ENCODE peak calls at places on chromosome 4, in seven cellular contexts. One of them, this sample, is unnamed.

GRCh38 chr4:8870647-8871416 is 807 bp downstream of the HMX1 start:
- DNase-seq in mesenchymal stem cell: no peak
- DNase-seq in trophoblast cell: no peak
- DNase-seq in mesendoderm: no peak
- DNase-seq in H1: peak; percentile 52
- DNase-seq in H9: no peak
- DNase-seq in IMR-90: no peak
- DNase-seq in this sample: no peak

GRCh38 chr4:73735231-73735630 is 5.1 kb upstream of the CXCL8 start:
- DNase-seq in trophoblast cell: peak; percentile 31
- DNase-seq in IMR-90: peak; percentile 79
- DNase-seq in mesendoderm: no peak
- DNase-seq in H1: no peak
- DNase-seq in mesenchymal stem cell: peak; percentile 86
- DNase-seq in H9: no peak
- DNase-seq in this sample: no peak

GRCh38 chr4:80192937-80193336 is 4.4 kb upstream of the PRDM8 start:
- DNase-seq in trophoblast cell: no peak
- DNase-seq in H9: no peak
- DNase-seq in H1: no peak
- DNase-seq in IMR-90: peak; percentile 92
- DNase-seq in mesenchymal stem cell: peak; percentile 68
- DNase-seq in mesendoderm: no peak
- DNase-seq in this sample: no peak

GRCh38 chr4:188214861-188215260 is 75.6 kb downstream of the TRIML1 start:
- DNase-seq in H9: no peak
- DNase-seq in mesenchymal stem cell: no peak
- DNase-seq in trophoblast cell: no peak
- DNase-seq in mesendoderm: no peak
- DNase-seq in H1: no peak
- DNase-seq in IMR-90: no peak
- DNase-seq in this sample: no peak

GRCh38 chr4:103756736-103757135 is 37.0 kb upstream of the TACR3 start:
- DNase-seq in mesenchymal stem cell: no peak
- DNase-seq in IMR-90: no peak
- DNase-seq in H1: no peak
- DNase-seq in H9: no peak
- DNase-seq in trophoblast cell: no peak
- DNase-seq in mesendoderm: no peak
- DNase-seq in this sample: no peak

GRCh38 chr4:54076673-54077072 is 12.3 kb upstream of the CHIC2 start:
- DNase-seq in mesenchymal stem cell: no peak
- DNase-seq in trophoblast cell: peak; percentile 70
- DNase-seq in mesendoderm: no peak
- DNase-seq in H9: no peak
- DNase-seq in IMR-90: peak; percentile 39
- DNase-seq in H1: no peak
- DNase-seq in this sample: no peak

GRCh38 chr4:14348506-14348905 is 653.8 kb upstream of the CPEB2 start:
- DNase-seq in trophoblast cell: no peak
- DNase-seq in H1: no peak
- DNase-seq in mesendoderm: no peak
- DNase-seq in mesenchymal stem cell: no peak
- DNase-seq in IMR-90: peak; percentile 4
- DNase-seq in H9: no peak
- DNase-seq in this sample: no peak

GRCh38 chr4:1768367-1769034 is 24.6 kb upstream of the FGFR3 start:
- DNase-seq in H9: no peak
- DNase-seq in trophoblast cell: no peak
- DNase-seq in H1: no peak
- DNase-seq in IMR-90: no peak
- DNase-seq in mesendoderm: no peak
- DNase-seq in mesenchymal stem cell: no peak
- DNase-seq in this sample: no peak

GRCh38 chr4:187135878-187136277 is 412.2 kb upstream of the FAT1 start:
- DNase-seq in trophoblast cell: no peak
- DNase-seq in H9: no peak
- DNase-seq in IMR-90: no peak
- DNase-seq in mesenchymal stem cell: no peak
- DNase-seq in H1: no peak
- DNase-seq in mesendoderm: no peak
- DNase-seq in this sample: no peak

GRCh38 chr4:3484057-3484973 is 21.2 kb downstream of the DOK7 start:
- DNase-seq in mesenchymal stem cell: no peak
- DNase-seq in mesendoderm: no peak
- DNase-seq in H1: no peak
- DNase-seq in IMR-90: no peak
- DNase-seq in H9: no peak
- DNase-seq in trophoblast cell: peak; percentile 54
- DNase-seq in this sample: no peak

GRCh38 chr4:169404959-169405358 is 134.2 kb upstream of the SH3RF1 start:
- DNase-seq in mesenchymal stem cell: peak; percentile 10
- DNase-seq in H9: no peak
- DNase-seq in trophoblast cell: no peak
- DNase-seq in H1: no peak
- DNase-seq in mesendoderm: peak; percentile 55
- DNase-seq in IMR-90: peak; percentile 26
- DNase-seq in this sample: no peak

GRCh38 chr4:76091052-76091451 is 16.5 kb downstream of the ART3 start:
- DNase-seq in H1: no peak
- DNase-seq in mesenchymal stem cell: no peak
- DNase-seq in mesendoderm: no peak
- DNase-seq in IMR-90: no peak
- DNase-seq in H9: no peak
- DNase-seq in trophoblast cell: peak; percentile 18
- DNase-seq in this sample: no peak

GRCh38 chr4:128353791-128354190 is 66.2 kb upstream of the PGRMC2 start:
- DNase-seq in mesenchymal stem cell: peak; percentile 90
- DNase-seq in trophoblast cell: peak; percentile 26
- DNase-seq in IMR-90: peak; percentile 74
- DNase-seq in H9: no peak
- DNase-seq in H1: no peak
- DNase-seq in mesendoderm: no peak
- DNase-seq in this sample: no peak

GRCh38 chr4:61740950-61741638 is 541.0 kb downstream of the ADGRL3 start:
- DNase-seq in mesendoderm: peak; percentile 52
- DNase-seq in H9: no peak
- DNase-seq in IMR-90: no peak
- DNase-seq in H1: no peak
- DNase-seq in trophoblast cell: no peak
- DNase-seq in mesenchymal stem cell: peak; percentile 41
- DNase-seq in this sample: no peak

GRCh38 chr4:105198541-105198940 is 51.9 kb downstream of the TET2 start:
- DNase-seq in mesendoderm: no peak
- DNase-seq in trophoblast cell: peak; percentile 75
- DNase-seq in IMR-90: no peak
- DNase-seq in H1: no peak
- DNase-seq in mesenchymal stem cell: no peak
- DNase-seq in H9: no peak
- DNase-seq in this sample: no peak

GRCh38 chr4:139624441-139625130 is 41.0 kb upstream of the MGST2 start:
- DNase-seq in H1: no peak
- DNase-seq in mesendoderm: no peak
- DNase-seq in H9: no peak
- DNase-seq in trophoblast cell: no peak
- DNase-seq in mesenchymal stem cell: no peak
- DNase-seq in IMR-90: no peak
- DNase-seq in this sample: no peak

GRCh38 chr4:109837014-109837413 is 9.2 kb downstream of the RRH start:
- DNase-seq in H1: no peak
- DNase-seq in mesendoderm: no peak
- DNase-seq in IMR-90: no peak
- DNase-seq in H9: no peak
- DNase-seq in mesenchymal stem cell: no peak
- DNase-seq in trophoblast cell: no peak
- DNase-seq in this sample: no peak

GRCh38 chr4:109833756-109834155 is 6.0 kb downstream of the RRH start:
- DNase-seq in trophoblast cell: no peak
- DNase-seq in mesendoderm: no peak
- DNase-seq in H9: no peak
- DNase-seq in IMR-90: no peak
- DNase-seq in H1: no peak
- DNase-seq in mesenchymal stem cell: no peak
- DNase-seq in this sample: no peak
- H3K4ac ChIP-seq in trophoblast cell: no peak overlapping the region
- H3K4ac ChIP-seq in mesendoderm: no peak overlapping the region
- H3K4ac ChIP-seq in H9: no peak overlapping the region
- H3K4ac ChIP-seq in IMR-90: no peak overlapping the region
- H3K4ac ChIP-seq in H1: no peak overlapping the region
- H3K4ac ChIP-seq in mesenchymal stem cell: no peak overlapping the region
- H3K4ac ChIP-seq in this sample: no peak overlapping the region

DNA sequence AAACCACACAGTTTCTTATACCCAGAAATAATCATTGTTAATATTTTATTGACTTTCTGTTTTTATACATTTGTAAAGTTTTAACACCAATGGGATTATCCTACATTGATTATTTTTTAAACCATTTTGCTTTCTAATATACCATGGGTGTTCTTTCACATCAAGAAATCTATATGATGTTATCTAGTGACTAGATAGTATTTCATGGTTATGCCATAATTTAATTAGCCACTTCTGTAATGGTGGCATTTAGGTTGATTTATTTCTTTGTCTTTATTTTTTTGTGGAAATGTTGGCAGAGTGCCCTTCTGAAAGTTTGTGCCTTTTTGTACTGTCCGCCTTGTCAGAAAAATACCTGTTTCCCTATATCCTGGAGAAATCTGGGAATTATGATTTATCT is 193.3 kb downstream of the CEP135 start:
- DNase-seq in IMR-90: no peak
- DNase-seq in mesenchymal stem cell: no peak
- DNase-seq in trophoblast cell: no peak
- DNase-seq in H9: no peak
- DNase-seq in mesendoderm: no peak
- DNase-seq in H1: no peak
- DNase-seq in this sample: no peak
- H3K4ac ChIP-seq in IMR-90: no peak overlapping the region
- H3K4ac ChIP-seq in mesenchymal stem cell: no peak overlapping the region
- H3K4ac ChIP-seq in trophoblast cell: no peak overlapping the region
- H3K4ac ChIP-seq in H9: no peak overlapping the region
- H3K4ac ChIP-seq in mesendoderm: no peak overlapping the region
- H3K4ac ChIP-seq in H1: no peak overlapping the region
- H3K4ac ChIP-seq in this sample: no peak overlapping the region

GRCh38 chr4:39331191-39331590 is 35.0 kb downstream of the RFC1 start:
- DNase-seq in H1: no peak
- DNase-seq in trophoblast cell: peak; percentile 56
- DNase-seq in mesenchymal stem cell: no peak
- DNase-seq in IMR-90: peak; percentile 12
- DNase-seq in mesendoderm: peak; percentile 19
- DNase-seq in H9: no peak
- DNase-seq in this sample: no peak
- H3K4ac ChIP-seq in H1: no peak overlapping the region
- H3K4ac ChIP-seq in trophoblast cell: no peak overlapping the region
- H3K4ac ChIP-seq in mesenchymal stem cell: no peak overlapping the region
- H3K4ac ChIP-seq in IMR-90: no peak overlapping the region
- H3K4ac ChIP-seq in mesendoderm: no peak overlapping the region
- H3K4ac ChIP-seq in H9: no peak overlapping the region
- H3K4ac ChIP-seq in this sample: no peak overlapping the region

DNA sequence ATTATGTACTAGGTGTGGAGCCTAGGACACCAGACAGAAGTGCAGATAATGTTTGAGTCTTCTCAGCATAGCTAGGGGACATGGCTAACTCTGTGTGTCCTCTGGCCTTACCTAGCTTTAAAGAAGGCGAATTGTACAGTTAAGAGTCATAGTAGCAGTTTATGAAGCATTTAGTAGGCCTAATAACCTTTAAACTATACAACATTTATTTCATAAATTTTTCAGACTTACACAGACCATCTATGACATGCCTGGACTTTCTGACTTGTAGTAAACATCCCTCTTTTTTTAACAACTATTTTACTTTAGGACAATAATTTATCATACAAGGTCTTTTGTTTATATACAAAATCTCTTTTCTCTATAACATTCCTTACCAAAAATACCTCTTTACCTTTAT is 37.4 kb downstream of the ETNPPL start:
- DNase-seq in trophoblast cell: no peak
- DNase-seq in IMR-90: no peak
- DNase-seq in mesenchymal stem cell: no peak
- DNase-seq in H1: no peak
- DNase-seq in H9: no peak
- DNase-seq in mesendoderm: peak; percentile 69
- DNase-seq in this sample: peak; percentile 8
- H3K4ac ChIP-seq in trophoblast cell: no peak overlapping the region
- H3K4ac ChIP-seq in IMR-90: no peak overlapping the region
- H3K4ac ChIP-seq in mesenchymal stem cell: no peak overlapping the region
- H3K4ac ChIP-seq in H1: no peak overlapping the region
- H3K4ac ChIP-seq in H9: no peak overlapping the region
- H3K4ac ChIP-seq in mesendoderm: no peak overlapping the region
- H3K4ac ChIP-seq in this sample: no peak overlapping the region

GRCh38 chr4:163269156-163269555 is 63.2 kb downstream of the NPY1R start:
- DNase-seq in trophoblast cell: no peak
- DNase-seq in H1: no peak
- DNase-seq in H9: no peak
- DNase-seq in mesenchymal stem cell: peak; percentile 51
- DNase-seq in mesendoderm: no peak
- DNase-seq in IMR-90: no peak
- DNase-seq in this sample: no peak
- H3K4ac ChIP-seq in trophoblast cell: no peak overlapping the region
- H3K4ac ChIP-seq in H1: no peak overlapping the region
- H3K4ac ChIP-seq in H9: no peak overlapping the region
- H3K4ac ChIP-seq in mesenchymal stem cell: no peak overlapping the region
- H3K4ac ChIP-seq in mesendoderm: no peak overlapping the region
- H3K4ac ChIP-seq in IMR-90: no peak overlapping the region
- H3K4ac ChIP-seq in this sample: no peak overlapping the region

GRCh38 chr4:82797048-82797590 is 1.5 kb downstream of the SCD5 start:
- DNase-seq in mesenchymal stem cell: peak; percentile 20
- DNase-seq in mesendoderm: no peak
- DNase-seq in H1: no peak
- DNase-seq in H9: peak; percentile 68
- DNase-seq in IMR-90: no peak
- DNase-seq in trophoblast cell: peak; percentile 12
- DNase-seq in this sample: no peak

GRCh38 chr4:82799006-82799881 is 648 bp upstream of the SCD5 start:
- DNase-seq in H1: no peak
- DNase-seq in mesenchymal stem cell: no peak
- DNase-seq in H9: peak; percentile 32
- DNase-seq in IMR-90: no peak
- DNase-seq in trophoblast cell: no peak
- DNase-seq in mesendoderm: no peak
- DNase-seq in this sample: no peak

GRCh38 chr4:82798168-82799005 is at the start of gene SCD5:
- DNase-seq in mesenchymal stem cell: peak; percentile 80
- DNase-seq in trophoblast cell: peak; percentile 44
- DNase-seq in mesendoderm: peak; percentile 54
- DNase-seq in H1: peak; percentile 64
- DNase-seq in IMR-90: peak; percentile 82
- DNase-seq in H9: peak; percentile 63
- DNase-seq in this sample: peak; percentile 85

GRCh38 chr4:82801910-82802521 is 3.4 kb upstream of the SCD5 start:
- DNase-seq in mesenchymal stem cell: peak; percentile 33
- DNase-seq in trophoblast cell: peak; percentile 40
- DNase-seq in H9: no peak
- DNase-seq in H1: no peak
- DNase-seq in mesendoderm: no peak
- DNase-seq in IMR-90: peak; percentile 51
- DNase-seq in this sample: no peak

DNA sequence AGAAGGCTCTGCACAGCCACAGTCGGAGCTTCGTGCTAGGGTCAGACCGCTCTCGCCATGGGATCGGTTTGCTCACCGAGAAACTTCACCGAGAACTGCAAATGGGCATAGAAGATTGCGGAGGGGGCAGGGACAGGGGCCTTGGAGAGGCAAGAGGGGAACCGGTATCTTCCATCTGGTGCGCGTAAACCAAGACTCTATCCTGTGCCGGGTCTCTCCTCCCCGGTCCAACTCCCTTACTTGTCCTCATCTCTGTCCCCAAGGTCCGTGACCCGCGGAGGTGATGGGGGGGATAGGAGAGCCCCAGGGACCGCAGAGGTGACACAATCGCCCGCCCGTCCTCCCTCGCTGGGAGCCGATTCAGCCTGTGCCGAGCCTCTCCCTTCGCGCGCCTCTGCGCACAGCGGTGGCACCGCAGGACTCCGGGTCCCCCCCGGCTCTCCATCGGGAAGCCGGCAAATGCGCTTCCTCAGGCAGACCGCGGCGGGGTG is 960 bp downstream of the SCD5 start:
- DNase-seq in H9: peak; percentile 59
- DNase-seq in mesendoderm: peak; percentile 55
- DNase-seq in trophoblast cell: peak; percentile 13
- DNase-seq in H1: peak; percentile 70
- DNase-seq in IMR-90: peak; percentile 34
- DNase-seq in mesenchymal stem cell: peak; percentile 59
- DNase-seq in this sample: no peak
- H3K4ac ChIP-seq in H9: no peak overlapping the region
- H3K4ac ChIP-seq in mesendoderm: no peak overlapping the region
- H3K4ac ChIP-seq in trophoblast cell: no peak overlapping the region
- H3K4ac ChIP-seq in H1: no peak overlapping the region
- H3K4ac ChIP-seq in IMR-90: no peak overlapping the region
- H3K4ac ChIP-seq in mesenchymal stem cell: no peak overlapping the region
- H3K4ac ChIP-seq in this sample: no peak overlapping the region

This sample was measured in neuronal stem cell.